ENCODE peak calls at places on chromosomes 16 and 17, in five cellular contexts. U is CD8-positive, alpha-beta T cell; M is lower leg skin; J is cardiac muscle cell; P is cardiac fibroblast. O is an unnamed sample.

GRCh38 chr17:6558276-6558675 is 1.9 kb upstream of the PITPNM3 start:
- DNase-seq in M (no peak), P (no peak), J (no peak), U (no peak), O (no peak)

GRCh38 chr16:87165885-87166284 is 151.3 kb downstream of the C16orf95 start:
- DNase-seq in U (no peak), M (no peak), P (no peak), J (no peak), O (no peak)

GRCh38 chr16:19524866-19525723 is 1.4 kb downstream of the CCP110 start:
- DNase-seq in P (no peak), M (no peak), J (no peak), U (no peak), O (no peak)

GRCh38 chr16:77961811-77962210 is 60.5 kb upstream of the CLEC3A start:
- DNase-seq in M (no peak), J (no peak), U (no peak), P (no peak), O (no peak)

GRCh38 chr17:58309918-58310259 is 18.7 kb downstream of the TSPOAP1 start:
- DNase-seq in U (no peak), P (no peak), J (no peak), M (no peak), O (no peak)

GRCh38 chr16:68229431-68230175 is 6.3 kb downstream of the ESRP2 start:
- DNase-seq in M (no peak), U (no peak), J (peak), P (peak), O (no peak)

GRCh38 chr16:67719778-67720144 is 645 bp upstream of the GFOD2 start:
- DNase-seq in P (peak), J (peak), M (peak), U (no peak), O (no peak)

GRCh38 chr16:68369168-68369567 is 58.3 kb downstream of the PRMT7 start:
- DNase-seq in P (no peak), J (no peak), M (no peak), U (no peak), O (no peak)

GRCh38 chr17:15920758-15921239 is 24.1 kb upstream of the ADORA2B start:
- DNase-seq in P (peak), U (no peak), M (no peak), J (peak), O (no peak)

GRCh38 chr16:30005341-30006094 is 5.3 kb downstream of the DOC2A start:
- DNase-seq in P (peak), M (no peak), J (peak), U (no peak), O (no peak)

GRCh38 chr16:4718466-4718865 is 15.6 kb downstream of the ANKS3 start:
- DNase-seq in P (no peak), J (no peak), U (no peak), M (no peak), O (no peak)

GRCh38 chr16:48479955-48480354 is 94.7 kb upstream of the SIAH1 start:
- DNase-seq in P (peak), M (no peak), U (no peak), J (peak), O (no peak)

GRCh38 chr17:67359960-67360817 is 6.2 kb downstream of the PSMD12 start:
- DNase-seq in U (no peak), M (no peak), J (peak), P (peak), O (no peak)

GRCh38 chr17:72587773-72588511 is 467.1 kb downstream of the SOX9 start:
- DNase-seq in M (no peak), P (peak), U (no peak), J (peak), O (no peak)

GRCh38 chr16:88505405-88506082 is 52.5 kb downstream of the ZFPM1 start:
- DNase-seq in P (peak), M (no peak), U (peak), J (peak), O (peak)

GRCh38 chr16:86771506-86772230 is 193.3 kb downstream of the FOXL1 start:
- DNase-seq in M (no peak), J (no peak), U (no peak), P (no peak), O (no peak)

GRCh38 chr17:2468270-2468669 is 43.4 kb downstream of the METTL16 start:
- DNase-seq in M (no peak), U (no peak), J (peak), P (peak), O (no peak)

GRCh38 chr17:574061-574460 is 140.6 kb downstream of the VPS53 start:
- DNase-seq in M (no peak), P (peak), J (peak), U (no peak), O (no peak)

GRCh38 chr16:84007946-84008345 is 34.6 kb downstream of the SLC38A8 start:
- DNase-seq in U (no peak), P (no peak), J (no peak), M (no peak), O (no peak)

GRCh38 chr17:3913531-3914318 is 2.5 kb downstream of the P2RX1 start:
- DNase-seq in P (peak), M (peak), U (peak), J (peak), O (peak)

DNA sequence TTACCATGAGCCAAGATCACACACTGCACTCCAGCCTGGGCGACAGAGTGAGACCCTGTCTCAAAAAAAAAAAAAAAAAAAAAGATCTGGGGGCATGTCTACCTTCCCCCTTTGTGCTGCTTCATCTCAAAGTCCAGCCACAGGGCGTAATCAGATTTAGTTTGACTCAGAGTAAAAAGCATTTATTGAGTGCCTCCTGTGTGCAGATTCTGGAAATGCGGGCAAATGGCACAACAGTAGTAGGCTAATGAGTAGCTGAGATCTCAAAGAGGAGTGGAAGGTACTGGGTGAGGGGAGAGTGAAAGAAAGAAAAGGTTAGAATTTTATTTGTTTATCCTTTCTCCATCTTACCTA is 9.1 kb upstream of the NR1D1 start:
- DNase-seq in U (no peak), J (no peak), P (no peak), M (no peak), O (no peak)
- TF ChIP-seq CTCF in U (no peak), J (peak), P (peak), M (no peak), O (no peak)

DNA sequence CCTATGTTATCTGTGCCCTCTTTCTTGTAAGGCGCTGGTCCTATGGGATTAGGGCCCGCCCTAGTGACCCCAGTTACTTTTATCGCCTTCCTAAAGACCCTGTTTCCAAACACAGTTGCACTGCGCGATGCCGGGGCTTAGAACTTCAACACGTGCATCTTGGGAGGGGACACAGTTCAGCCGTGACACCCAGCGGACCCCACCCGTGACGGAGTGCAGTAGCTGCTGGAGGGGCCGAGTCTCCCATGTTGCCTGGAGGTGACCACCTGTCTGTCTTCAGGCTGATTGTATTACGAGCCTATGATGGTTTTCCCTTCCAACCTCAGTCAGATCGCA is 9.4 kb downstream of the BAIAP2 start:
- DNase-seq in M (no peak), J (no peak), U (no peak), P (no peak), O (no peak)
- H3K4me3 ChIP-seq in M (no peak), J (no peak), U (no peak), P (no peak), O (no peak)

GRCh38 chr16:70680495-70681381 is 5.1 kb downstream of the MTSS2 start:
- DNase-seq in J (no peak), M (no peak), U (no peak), P (no peak), O (no peak)
- TF ChIP-seq CTCF in J (no peak), M (no peak), U (no peak), P (no peak), O (no peak)

DNA sequence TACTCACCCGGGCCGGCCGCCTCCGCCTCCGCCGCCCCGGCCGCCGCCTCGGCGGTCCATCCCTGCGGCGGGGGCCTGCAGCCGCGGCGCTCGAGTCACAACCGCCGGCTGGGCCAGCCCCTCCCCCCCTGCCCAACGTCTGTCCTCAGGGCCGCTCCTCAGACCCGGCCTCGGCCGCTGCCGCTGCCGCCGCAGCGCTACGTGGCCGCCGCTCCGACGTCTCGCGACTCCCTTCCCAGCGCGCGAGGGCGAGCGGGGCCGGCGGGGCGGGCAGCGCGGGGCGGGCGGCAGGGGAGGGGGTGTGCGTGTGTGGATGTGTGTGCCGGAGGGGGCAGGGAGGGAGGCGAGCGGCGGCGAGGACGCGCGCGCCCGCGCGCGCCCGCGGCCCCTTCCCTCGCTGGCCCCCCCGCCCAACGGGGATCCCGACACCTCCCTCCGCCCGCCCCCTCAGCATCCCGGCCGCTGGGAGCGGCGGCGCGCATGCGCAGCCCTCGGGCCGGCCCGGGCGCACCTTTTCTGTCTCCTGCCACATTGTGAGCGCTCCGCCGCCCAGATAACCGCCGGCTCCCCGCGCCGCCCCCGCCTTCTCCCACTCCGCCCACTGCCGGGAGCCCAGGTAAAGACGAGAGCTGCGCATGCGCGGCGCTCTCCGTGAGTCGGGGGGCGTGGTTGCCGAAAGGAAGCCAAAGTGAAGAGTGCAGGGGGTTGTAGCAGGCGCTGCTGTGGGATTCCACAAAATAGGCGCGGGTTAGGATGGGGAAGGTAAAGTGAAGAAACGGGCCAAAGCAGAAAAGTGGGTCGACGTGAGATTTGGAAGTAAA is at the start of gene ZNF652:
- DNase-seq in M (peak), P (peak), U (peak), J (peak), O (peak)
- H3K4me3 ChIP-seq in M (peak), P (peak), U (peak), J (peak), O (peak)

GRCh38 chr17:14737984-14738651 is 437.2 kb downstream of the HS3ST3B1 start:
- DNase-seq in P (peak), U (no peak), J (peak), M (peak), O (no peak)
- TF ChIP-seq CTCF in P (peak), U (no peak), J (peak), M (peak), O (no peak)

GRCh38 chr16:50740747-50741146 is 1.1 kb upstream of the CYLD start:
- DNase-seq in U (no peak), J (no peak), P (no peak), M (no peak), O (no peak)
- H3K4me3 ChIP-seq in U (no peak), J (no peak), P (no peak), M (no peak), O (no peak)

DNA sequence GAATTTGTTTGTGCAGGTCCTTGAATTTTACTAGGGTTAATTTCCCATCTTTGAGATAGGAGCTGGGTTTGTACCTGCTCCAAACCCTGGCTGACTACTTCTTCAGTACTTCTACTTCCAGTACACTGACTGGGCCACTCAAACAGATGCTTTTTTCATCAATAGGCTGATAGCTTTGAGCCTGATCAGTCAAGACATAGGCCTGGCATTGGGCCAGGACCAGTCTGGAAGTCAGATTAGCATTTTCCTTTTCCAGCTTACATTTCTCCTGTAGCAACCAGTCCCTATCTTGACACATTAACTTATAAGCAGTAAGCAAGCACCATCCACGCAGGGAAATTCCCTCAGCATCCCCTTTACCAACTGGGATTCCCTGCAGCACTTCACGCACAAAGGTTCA is 7.5 kb upstream of the TMEM101 start:
- DNase-seq in P (no peak), M (no peak), U (no peak), J (no peak), O (no peak)
- TF ChIP-seq CTCF in P (no peak), M (no peak), U (no peak), J (no peak), O (no peak)

DNA sequence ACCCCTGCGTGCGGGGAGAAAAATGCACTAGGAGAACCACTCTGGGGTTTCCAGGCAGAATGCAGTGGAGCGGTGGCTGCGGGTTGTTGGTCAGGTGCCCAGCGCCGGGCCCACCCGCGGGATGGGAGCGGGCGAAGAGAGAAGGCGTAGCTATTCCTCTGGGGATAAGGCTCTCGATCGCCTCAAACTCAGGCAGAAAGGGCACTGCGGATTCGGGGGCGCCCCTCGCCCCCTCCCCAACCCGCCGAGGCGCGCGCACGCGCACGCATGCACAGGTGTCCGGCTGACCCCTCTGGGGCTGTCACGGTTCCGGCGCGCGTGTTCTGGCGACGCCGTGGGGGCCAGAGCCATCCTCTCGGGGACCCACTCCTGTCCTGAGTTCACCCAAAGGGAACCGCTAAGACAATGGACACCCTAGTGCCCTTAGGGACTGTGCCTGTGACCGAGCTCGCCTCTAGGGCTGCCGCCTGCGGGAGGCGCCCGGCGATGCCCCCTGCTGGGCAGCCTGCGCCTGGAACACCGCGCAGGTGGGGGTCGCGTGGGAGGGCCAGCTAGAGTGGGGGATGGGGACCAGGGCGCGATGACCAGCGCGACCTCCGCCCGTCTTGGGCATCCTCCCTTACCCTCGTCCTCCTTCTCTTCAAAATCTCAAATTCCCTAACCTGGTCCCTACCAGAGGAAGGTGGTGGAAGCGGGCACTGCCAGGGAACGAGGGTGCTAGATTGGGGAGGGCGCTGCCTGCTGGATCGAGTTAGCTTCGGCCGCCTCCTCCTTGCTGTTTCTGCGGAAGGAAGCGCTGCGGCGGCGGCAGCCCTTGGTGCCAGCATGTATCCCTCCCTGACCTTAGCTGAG is 14.4 kb upstream of the CBX8 start:
- DNase-seq in M (no peak), U (no peak), P (no peak), J (no peak), O (peak)
- H3K4me3 ChIP-seq in M (no peak), U (no peak), P (no peak), J (peak), O (peak)

DNA sequence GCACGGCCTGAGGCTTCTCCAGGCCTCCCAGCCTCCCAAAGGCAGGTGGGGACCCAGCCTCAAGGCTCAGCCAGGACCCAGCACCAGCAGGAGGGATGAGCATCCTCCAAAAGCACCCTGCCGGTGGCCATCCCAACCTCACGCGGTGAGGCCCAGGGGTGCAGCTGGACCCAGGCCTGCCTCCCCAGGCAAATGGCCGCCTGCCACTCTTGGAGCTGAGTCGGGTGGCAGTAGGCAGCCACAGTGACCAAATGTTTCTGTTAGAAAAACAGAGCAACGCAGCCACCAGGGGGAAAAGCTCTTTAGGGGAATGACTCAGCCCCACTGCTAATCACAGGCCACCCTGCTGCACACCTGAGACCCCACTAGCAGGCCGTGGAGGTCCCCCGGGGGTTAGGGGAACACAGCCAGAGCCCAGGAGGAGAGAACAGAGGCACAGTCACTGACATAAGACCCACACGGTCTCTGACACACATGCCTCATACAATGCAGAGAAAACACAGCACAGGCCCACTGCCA is 12.5 kb downstream of the BCAR1 start:
- DNase-seq in J (no peak), M (no peak), U (no peak), P (no peak), O (no peak)
- TF ChIP-seq CTCF in J (peak), M (no peak), U (no peak), P (peak), O (no peak)

DNA sequence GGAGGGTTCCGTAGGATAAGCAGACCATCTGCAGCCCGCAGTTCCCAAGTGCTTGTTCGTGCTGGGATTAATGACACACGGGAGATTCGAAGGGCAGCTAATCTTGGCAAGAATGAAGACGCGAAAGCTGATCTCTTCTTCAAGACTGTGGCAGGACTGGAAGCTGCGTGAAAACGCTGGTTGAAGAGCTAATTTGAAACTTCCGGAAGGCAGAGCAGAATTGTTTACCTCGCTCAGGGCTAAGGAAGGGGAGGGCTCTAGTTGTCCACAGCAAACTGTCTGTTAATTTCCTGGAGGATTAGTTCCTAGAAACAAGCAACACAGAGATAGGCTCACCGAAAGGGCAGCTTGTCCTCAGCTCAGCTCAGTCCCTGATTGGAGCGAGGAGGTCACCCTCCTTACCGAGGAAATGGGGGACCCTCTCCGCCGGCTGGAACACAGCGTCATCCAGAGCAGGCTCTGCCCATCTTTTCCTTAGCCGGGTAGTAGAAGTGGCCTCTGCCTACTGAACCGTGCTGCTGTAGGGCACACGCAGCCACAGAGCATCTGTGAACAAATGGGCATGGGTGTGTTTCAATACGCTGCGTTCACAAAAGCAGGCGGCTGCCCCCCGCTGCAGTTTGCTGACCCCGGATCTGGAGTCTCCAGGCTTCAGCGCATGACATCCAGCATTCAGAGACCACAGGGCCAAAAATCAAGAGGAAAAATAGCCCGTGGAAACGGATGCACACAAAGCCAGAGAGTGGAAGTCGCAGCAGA is 16.7 kb upstream of the BAIAP2 start:
- DNase-seq in M (no peak), P (peak), U (no peak), J (peak), O (no peak)
- H3K4me3 ChIP-seq in M (peak), P (peak), U (peak), J (no peak), O (peak)